ENCODE peak calls at places on chromosomes 2 and 18, in nine cellular contexts. I is foreskin fibroblast; V is coronary artery; Y is CD4-positive, alpha-beta T cell; R is PC-3; J is tibial nerve; H is HCT116; X is gastrocnemius medialis; F is esophagus squamous epithelium. U is an unnamed sample.

GRCh38 chr18:55084546-55084945 is 125.3 kb upstream of the CCDC68 start:
- DNase-seq in H (no peak), V (no peak), F (no peak), X (no peak), J (no peak), R (no peak), Y (no peak), I (no peak), U (no peak)

GRCh38 chr18:9244376-9244775 is 90.2 kb upstream of the TWSG1 start:
- DNase-seq in F (no peak), J (no peak), V (no peak), R (no peak), X (no peak), Y (no peak), H (no peak), I (no peak), U (no peak)

GRCh38 chr2:19109521-19109920 is 248.9 kb downstream of the OSR1 start:
- DNase-seq in Y (no peak), X (no peak), V (no peak), F (no peak), J (no peak), H (no peak), I (no peak), R (no peak), U (no peak)

GRCh38 chr2:68287580-68288441 is 31.9 kb downstream of the CNRIP1 start:
- DNase-seq in Y (no peak), V (no peak), R (peak), J (no peak), H (no peak), I (peak), F (no peak), X (peak), U (no peak)

GRCh38 chr2:200609027-200609614 is 23.3 kb downstream of the AOX1 start:
- DNase-seq in H (peak), F (no peak), I (peak), V (no peak), Y (no peak), R (peak), J (no peak), X (peak), U (peak)

GRCh38 chr2:21633531-21634310 is 510.0 kb downstream of the TDRD15 start:
- DNase-seq in H (no peak), I (no peak), V (no peak), Y (no peak), F (no peak), J (no peak), X (no peak), R (no peak), U (no peak)

GRCh38 chr18:70420151-70420898 is 131.5 kb downstream of the SOCS6 start:
- DNase-seq in Y (no peak), I (peak), R (no peak), V (no peak), J (no peak), F (no peak), X (no peak), H (no peak), U (no peak)

GRCh38 chr2:119476301-119477117 is 44.9 kb downstream of the TMEM37 start:
- DNase-seq in R (peak), V (peak), I (peak), Y (peak), J (no peak), X (peak), H (peak), F (no peak), U (no peak)

GRCh38 chr18:712401-713134 is at the start of gene ENOSF1:
- DNase-seq in I (peak), V (peak), R (peak), J (peak), Y (peak), H (peak), F (no peak), X (peak), U (no peak)

GRCh38 chr2:13067508-13067907 is 350.8 kb downstream of the TRIB2 start:
- DNase-seq in Y (no peak), V (no peak), J (no peak), F (no peak), R (no peak), H (no peak), I (no peak), X (no peak), U (no peak)

GRCh38 chr18:58603365-58604067 is 25.4 kb downstream of the ALPK2 start:
- DNase-seq in X (no peak), H (no peak), I (peak), J (no peak), F (no peak), V (no peak), Y (no peak), R (no peak), U (no peak)

DNA sequence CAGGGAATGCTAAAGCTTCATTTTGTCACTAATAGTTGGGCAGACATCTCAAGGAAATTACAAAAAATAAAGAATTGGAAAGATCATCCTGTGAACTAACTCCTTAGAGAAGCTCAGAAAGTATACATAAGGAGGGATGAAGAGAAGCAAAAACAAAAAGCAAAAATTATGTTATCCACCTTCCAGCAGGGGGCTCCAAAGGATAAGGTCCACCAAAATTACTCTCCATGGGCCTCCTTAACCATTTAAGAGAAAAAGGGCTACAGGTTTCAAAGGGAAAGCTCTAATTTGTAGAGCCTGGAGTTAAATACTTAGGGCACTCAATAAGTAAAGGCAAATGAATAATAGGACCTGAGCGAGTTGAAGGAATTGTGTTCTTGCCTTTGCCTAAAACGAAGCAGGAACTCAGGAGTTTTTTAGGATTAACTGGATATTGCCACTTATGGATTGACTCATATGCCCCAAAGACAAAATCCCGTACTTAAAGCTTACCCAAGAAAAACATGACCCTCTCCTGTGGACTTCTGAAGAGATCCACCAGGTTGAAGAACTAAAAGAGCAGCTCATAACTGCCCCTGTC is 1167.9 kb downstream of the DSC3 start:
- DNase-seq in I (peak), J (no peak), F (no peak), V (no peak), Y (no peak), X (no peak), R (peak), H (peak), U (no peak)
- TF ChIP-seq CTCF in I (peak), J (peak), F (peak), V (no peak), Y (no peak), X (no peak), R (peak), H (peak), U (no peak)

DNA sequence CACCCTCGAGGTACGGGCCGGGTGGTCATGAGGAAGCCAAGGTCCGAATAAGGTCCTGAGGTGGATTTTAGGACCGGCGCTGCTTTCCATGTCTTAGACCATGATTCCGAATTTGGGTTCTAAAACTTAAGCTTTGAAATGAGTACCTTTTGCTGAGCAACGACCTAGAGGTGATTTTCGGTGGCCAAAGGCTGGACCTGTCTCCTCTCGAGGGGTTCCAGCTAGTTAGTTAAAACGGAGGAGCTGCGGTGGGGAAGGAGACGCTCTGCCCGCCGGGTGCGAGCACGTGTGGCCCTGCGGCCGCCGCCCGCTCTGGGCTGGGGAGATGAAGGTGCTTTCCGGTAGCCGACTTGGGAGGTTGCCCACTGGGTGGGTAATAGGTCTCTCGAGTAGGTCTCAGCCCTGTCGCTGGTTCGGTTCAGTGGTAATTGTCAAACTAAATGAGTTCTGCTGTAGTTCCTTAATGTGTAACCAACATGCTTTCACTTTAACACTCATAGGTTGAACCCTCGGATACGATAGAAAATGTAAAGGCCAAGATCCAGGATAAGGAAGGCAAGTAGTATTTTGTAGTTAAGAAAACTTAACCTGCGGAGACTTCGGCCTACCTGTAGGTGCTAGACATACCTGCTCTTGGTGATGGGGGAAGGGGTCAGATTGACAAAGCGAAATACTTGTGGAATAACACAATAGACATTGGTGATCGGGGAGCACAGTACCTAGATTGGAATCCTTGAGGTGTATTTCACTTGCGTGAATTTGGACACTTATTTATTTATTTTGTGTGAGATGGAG is 572 bp downstream of the RPS27A start:
- DNase-seq in J (no peak), V (peak), I (peak), H (no peak), Y (peak), F (no peak), X (peak), R (peak), U (no peak)
- TF ChIP-seq CTCF in J (no peak), V (no peak), I (no peak), H (no peak), Y (no peak), F (no peak), X (no peak), R (no peak), U (no peak)

GRCh38 chr2:78977661-78978145 is 47.8 kb upstream of the REG3G start:
- DNase-seq in F (no peak), V (no peak), R (no peak), I (no peak), H (no peak), X (no peak), J (no peak), Y (no peak), U (no peak)

GRCh38 chr2:78978340-78978739 is 47.2 kb upstream of the REG3G start:
- DNase-seq in H (no peak), R (no peak), I (no peak), F (no peak), J (no peak), V (no peak), Y (no peak), X (no peak), U (no peak)

GRCh38 chr2:78982638-78983330 is 42.7 kb upstream of the REG3G start:
- DNase-seq in V (no peak), H (no peak), Y (no peak), J (no peak), X (no peak), F (no peak), R (no peak), I (no peak), U (no peak)

GRCh38 chr2:78980871-78981270 is 44.6 kb upstream of the REG3G start:
- DNase-seq in X (no peak), Y (no peak), R (no peak), V (no peak), F (no peak), J (no peak), H (no peak), I (no peak), U (no peak)

DNA sequence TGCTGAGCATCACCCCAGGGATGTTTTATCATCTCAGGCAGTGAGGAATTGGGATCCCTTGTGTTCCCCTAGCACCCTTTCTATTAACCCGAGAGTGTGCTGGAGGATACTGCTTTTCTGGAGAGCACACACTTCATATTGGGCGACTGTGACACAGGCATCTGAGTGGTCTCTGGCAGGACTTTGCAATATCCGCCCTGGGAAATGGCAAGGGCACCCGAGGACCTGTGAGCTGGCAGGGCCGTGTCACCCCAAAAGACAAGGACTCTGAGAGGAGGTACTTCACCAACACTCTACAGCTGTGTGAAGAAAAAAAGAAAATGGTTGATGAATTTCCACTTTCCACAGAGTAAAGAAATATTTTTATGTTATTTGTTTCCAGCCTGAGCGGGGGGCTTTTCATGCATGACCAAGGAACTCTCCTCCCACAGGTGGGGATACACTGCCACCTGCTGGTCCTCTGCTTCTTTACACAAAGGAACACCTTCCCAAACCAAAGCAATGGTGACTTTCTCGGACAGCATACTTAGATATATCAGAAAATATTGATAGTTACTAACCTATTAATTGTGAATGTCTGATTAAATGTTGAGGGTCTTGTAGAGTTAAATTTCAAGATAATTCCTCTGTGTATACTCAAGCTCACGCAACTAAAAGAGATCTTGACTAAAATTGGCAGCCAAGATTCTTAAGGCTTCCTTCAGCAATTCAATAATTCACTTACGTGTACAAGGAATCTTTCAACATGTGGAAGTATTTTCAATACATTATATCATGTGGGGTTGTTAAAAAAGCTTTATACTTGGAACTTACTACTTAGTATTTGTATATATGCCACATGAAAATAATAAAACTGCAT is 45.9 kb upstream of the REG3G start:
- DNase-seq in I (no peak), R (peak), H (no peak), X (no peak), F (no peak), J (no peak), V (no peak), Y (no peak), U (no peak)
- TF ChIP-seq CTCF in I (no peak), R (peak), H (peak), X (peak), F (peak), J (peak), V (peak), Y (no peak), U (no peak)

GRCh38 chr2:138919336-138919735 is 139.1 kb upstream of the NXPH2 start:
- DNase-seq in F (no peak), Y (no peak), I (no peak), R (no peak), J (no peak), X (no peak), H (no peak), V (no peak), U (no peak)

GRCh38 chr2:138922973-138923563 is 142.9 kb upstream of the NXPH2 start:
- DNase-seq in F (no peak), H (peak), I (peak), J (no peak), R (peak), V (no peak), X (no peak), Y (no peak), U (no peak)
- TF ChIP-seq CTCF in F (no peak), H (peak), I (peak), J (no peak), R (peak), V (no peak), X (no peak), Y (no peak), U (peak)

DNA sequence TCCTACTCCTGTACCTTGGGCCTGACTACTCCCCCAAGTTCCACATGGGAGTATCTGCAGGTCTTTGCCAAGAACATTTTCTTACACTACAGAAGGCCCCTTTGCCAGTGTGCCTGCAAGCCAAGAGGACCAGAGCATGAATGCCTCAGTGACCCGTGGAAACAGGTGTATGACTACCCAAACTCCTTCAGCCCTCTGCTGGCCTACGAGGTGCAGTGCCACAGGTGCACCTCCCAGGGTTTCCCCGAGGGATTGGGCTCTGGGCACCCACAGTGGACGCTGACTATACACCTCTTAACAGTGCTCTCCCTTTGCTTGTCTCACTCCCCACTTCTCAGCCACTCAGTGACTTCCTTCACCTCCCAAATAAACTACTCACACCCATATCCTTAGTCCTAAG is 91.4 kb downstream of the COL6A3 start:
- DNase-seq in R (peak), Y (no peak), H (peak), V (no peak), J (no peak), I (no peak), F (no peak), X (no peak), U (no peak)
- TF ChIP-seq CTCF in R (peak), Y (no peak), H (peak), V (no peak), J (no peak), I (peak), F (peak), X (peak), U (peak)

GRCh38 chr2:173574304-173574703 is 219.6 kb downstream of the CDCA7 start:
- DNase-seq in V (no peak), X (no peak), H (no peak), R (no peak), Y (no peak), I (no peak), F (no peak), J (no peak), U (no peak)

GRCh38 chr2:173571887-173572680 is 217.4 kb downstream of the CDCA7 start:
- DNase-seq in V (no peak), X (no peak), I (no peak), F (no peak), R (no peak), H (no peak), Y (no peak), J (no peak), U (no peak)

GRCh38 chr2:173571021-173571821 is 216.5 kb downstream of the CDCA7 start:
- DNase-seq in X (no peak), J (no peak), Y (no peak), R (peak), V (no peak), F (no peak), I (peak), H (peak), U (no peak)

GRCh38 chr2:173574713-173575112 is 220.0 kb downstream of the CDCA7 start:
- DNase-seq in Y (no peak), F (no peak), I (peak), V (no peak), H (no peak), R (peak), J (no peak), X (no peak), U (no peak)

DNA sequence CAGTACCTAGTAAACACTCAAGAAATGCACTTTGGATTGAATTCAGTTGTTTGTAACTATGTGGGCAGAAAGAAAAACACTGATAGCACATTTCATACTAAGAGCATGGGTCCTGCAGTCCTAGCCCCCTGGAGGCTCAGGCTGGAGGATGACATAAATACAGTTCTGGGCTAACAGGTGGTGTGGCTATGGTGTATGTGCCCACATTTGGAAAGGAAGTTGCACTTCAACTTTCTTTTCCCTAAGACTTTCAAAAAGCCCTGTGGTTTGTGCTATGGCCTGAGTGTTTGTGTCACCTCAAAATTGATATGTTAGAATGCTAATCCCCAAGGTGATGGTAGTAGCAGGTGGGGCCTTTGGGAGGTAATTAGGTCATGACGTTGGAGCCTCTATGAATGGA is 218.2 kb downstream of the CDCA7 start:
- DNase-seq in J (no peak), R (no peak), Y (no peak), X (no peak), H (no peak), F (no peak), V (no peak), I (no peak), U (no peak)
- TF ChIP-seq CTCF in J (no peak), R (no peak), Y (no peak), X (no peak), H (no peak), F (no peak), V (no peak), I (no peak), U (no peak)

U was measured in AG04449.